ENCODE peak calls at places on chromosomes 12 and 14, in four cellular contexts. C is SJSA1, G is lung, F is breast epithelium. T is an unnamed sample.

GRCh38 chr12:114123108-114123507 is 157.0 kb upstream of the RBM19 start:
- DNase-seq in C (no peak), G (no peak), F (no peak), T (no peak)

GRCh38 chr12:132329036-132329738 is at the start of gene GALNT9:
- DNase-seq in C (no peak), G (no peak), F (no peak), T (no peak)

GRCh38 chr12:19190292-19191031 is 60.9 kb downstream of the PLEKHA5 start:
- DNase-seq in C (no peak), G (no peak), F (no peak), T (no peak)

GRCh38 chr12:64739778-64740177 is 19.4 kb downstream of the GNS start:
- DNase-seq in C (no peak), G (no peak), F (no peak), T (no peak)

GRCh38 chr14:91363776-91364523 is 53.7 kb downstream of the CCDC88C start:
- DNase-seq in C (no peak), G (no peak), F (no peak), T (no peak)

GRCh38 chr12:20832911-20833310 is 22.4 kb downstream of the SLCO1B3 start:
- DNase-seq in C (no peak), G (no peak), F (peak; percentile 52), T (no peak)

GRCh38 chr12:117789195-117789912 is 179.4 kb downstream of the KSR2 start:
- DNase-seq in C (no peak), G (no peak), F (no peak), T (no peak)

GRCh38 chr12:104737113-104737512 is 221.0 kb downstream of the SLC41A2 start:
- DNase-seq in C (no peak), G (no peak), F (no peak), T (no peak)

GRCh38 chr12:20450591-20450990 is 82.3 kb downstream of the PDE3A start:
- DNase-seq in C (no peak), G (no peak), F (no peak), T (no peak)

GRCh38 chr12:2457215-2458112 is 337.3 kb upstream of the FKBP4 start:
- DNase-seq in C (no peak), G (no peak), F (no peak), T (no peak)

GRCh38 chr14:103064978-103065377 is 7.6 kb upstream of the CDC42BPB start:
- DNase-seq in C (no peak), G (no peak), F (no peak), T (no peak)

GRCh38 chr12:92485356-92486348 is 217.1 kb upstream of the PLEKHG7 start:
- DNase-seq in C (no peak), G (no peak), F (no peak), T (no peak)

GRCh38 chr12:102503056-102503681 is 22.8 kb upstream of the IGF1 start:
- DNase-seq in C (no peak), G (no peak), F (no peak), T (no peak)

GRCh38 chr12:11202811-11203210 is 16.1 kb upstream of the TAS2R42 start:
- DNase-seq in C (no peak), G (no peak), F (no peak), T (no peak)

GRCh38 chr12:47709277-47710048 is 3.6 kb upstream of the RPAP3 start:
- DNase-seq in C (no peak), G (no peak), F (no peak), T (no peak)

GRCh38 chr12:113860059-113860820 is 105.9 kb downstream of the RBM19 start:
- DNase-seq in C (no peak), G (no peak), F (no peak), T (no peak)

GRCh38 chr12:88391556-88391955 is 188.7 kb downstream of the KITLG start:
- DNase-seq in C (peak; percentile 29), G (no peak), F (no peak), T (no peak)

GRCh38 chr14:104919993-104920315 is 4.7 kb upstream of the PLD4 start:
- DNase-seq in C (no peak), G (no peak), F (no peak), T (no peak)

GRCh38 chr14:86973177-86973576 is 1019.8 kb downstream of the GALC start:
- DNase-seq in C (no peak), G (no peak), F (no peak), T (no peak)

GRCh38 chr12:107884769-107885694 is 110.5 kb downstream of the ASCL4 start:
- DNase-seq in C (peak; percentile 40), G (peak; percentile 58), F (no peak), T (peak; percentile 50)

GRCh38 chr12:32031109-32031508 is 71.9 kb downstream of the RESF1 start:
- DNase-seq in C (no peak), G (no peak), F (no peak), T (no peak)

GRCh38 chr12:15979096-15980091 is 68.3 kb downstream of the DERA start:
- DNase-seq in C (peak; percentile 43), G (no peak), F (no peak), T (no peak)

GRCh38 chr12:68587448-68587873 is 23.2 kb upstream of the RAP1B start:
- DNase-seq in C (no peak), G (no peak), F (no peak), T (no peak)

GRCh38 chr14:55519473-55520080 is 60.4 kb upstream of the KTN1 start:
- DNase-seq in C (no peak), G (no peak), F (peak; percentile 39), T (no peak)

GRCh38 chr14:84750763-84751554 is 779.0 kb upstream of the FLRT2 start:
- DNase-seq in C (no peak), G (no peak), F (no peak), T (no peak)

GRCh38 chr12:131923260-131923659 is 5.8 kb upstream of the PUS1 start:
- DNase-seq in C (no peak), G (no peak), F (no peak), T (no peak)

GRCh38 chr14:93047661-93048060 is 68.1 kb downstream of the ITPK1 start:
- DNase-seq in C (no peak), G (no peak), F (no peak), T (no peak)
- H3K27ac ChIP-seq in C (no peak overlapping the region), G (no peak overlapping the region), F (no peak overlapping the region), T (no peak overlapping the region)

DNA sequence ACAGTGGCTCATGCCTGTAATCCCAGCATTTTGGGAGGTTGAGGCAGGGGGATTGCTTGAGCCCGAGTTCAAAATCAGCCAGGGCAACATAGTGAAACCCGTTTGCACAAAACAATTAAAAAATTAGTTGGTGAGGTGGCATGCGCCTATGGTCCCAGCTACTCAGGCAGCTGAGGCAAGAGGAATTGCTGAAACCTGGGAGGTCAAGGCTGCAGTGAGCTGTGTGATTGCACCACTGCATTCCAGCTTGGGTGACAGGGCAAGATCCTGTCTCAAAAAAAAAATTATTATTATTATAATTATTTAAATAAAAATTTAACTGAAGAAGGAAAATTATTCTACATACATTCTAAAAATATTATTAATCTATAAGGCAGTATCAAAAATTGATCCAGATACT is 164.1 kb downstream of the ITPR2 start:
- DNase-seq in C (no peak), G (no peak), F (no peak), T (no peak)
- H3K4me1 ChIP-seq in C (no peaks in the 10 kb centered on the region), G (no peaks in the 10 kb centered on the region), F (no peaks in the 10 kb centered on the region), T (no peaks in the 10 kb centered on the region)

GRCh38 chr14:34732802-34733201 is 18.4 kb upstream of the CFL2 start:
- DNase-seq in C (no peak), G (no peak), F (no peak), T (no peak)
- H3K27ac ChIP-seq in C (peak overlapping the region; percentile 43), G (peak overlapping the region; percentile 7), F (no peak overlapping the region), T (no peak overlapping the region)

GRCh38 chr12:110564471-110564991 is 18.6 kb downstream of the PPTC7 start:
- DNase-seq in C (no peak), G (no peak), F (no peak), T (no peak)
- H3K4me1 ChIP-seq in C (peaks cover 19% of the 10 kb centered on the region), G (peaks cover 16% of the 10 kb centered on the region), F (peaks cover 25% of the 10 kb centered on the region), T (peaks cover 42% of the 10 kb centered on the region)

GRCh38 chr14:24435998-24436354 is 6.2 kb downstream of the KHNYN start:
- DNase-seq in C (no peak), G (no peak), F (no peak), T (no peak)
- H3K27ac ChIP-seq in C (no peak overlapping the region), G (peak overlapping the region; percentile 68), F (peak overlapping the region; percentile 57), T (no peak overlapping the region)

GRCh38 chr14:61470261-61470953 is 149.0 kb downstream of the PRKCH start:
- DNase-seq in C (peak; percentile 97), G (peak; percentile 27), F (no peak), T (no peak)
- H3K4me1 ChIP-seq in C (peaks cover 53% of the 10 kb centered on the region), G (peaks cover 54% of the 10 kb centered on the region), F (peaks cover 6% of the 10 kb centered on the region), T (no peaks in the 10 kb centered on the region)

GRCh38 chr12:53410951-53411350 is 12.7 kb upstream of the AMHR2 start:
- DNase-seq in C (no peak), G (no peak), F (no peak), T (no peak)

GRCh38 chr12:53413485-53414215 is 10.0 kb upstream of the AMHR2 start:
- DNase-seq in C (no peak), G (no peak), F (no peak), T (no peak)

GRCh38 chr12:53418221-53418620 is 5.4 kb upstream of the AMHR2 start:
- DNase-seq in C (no peak), G (no peak), F (no peak), T (no peak)

DNA sequence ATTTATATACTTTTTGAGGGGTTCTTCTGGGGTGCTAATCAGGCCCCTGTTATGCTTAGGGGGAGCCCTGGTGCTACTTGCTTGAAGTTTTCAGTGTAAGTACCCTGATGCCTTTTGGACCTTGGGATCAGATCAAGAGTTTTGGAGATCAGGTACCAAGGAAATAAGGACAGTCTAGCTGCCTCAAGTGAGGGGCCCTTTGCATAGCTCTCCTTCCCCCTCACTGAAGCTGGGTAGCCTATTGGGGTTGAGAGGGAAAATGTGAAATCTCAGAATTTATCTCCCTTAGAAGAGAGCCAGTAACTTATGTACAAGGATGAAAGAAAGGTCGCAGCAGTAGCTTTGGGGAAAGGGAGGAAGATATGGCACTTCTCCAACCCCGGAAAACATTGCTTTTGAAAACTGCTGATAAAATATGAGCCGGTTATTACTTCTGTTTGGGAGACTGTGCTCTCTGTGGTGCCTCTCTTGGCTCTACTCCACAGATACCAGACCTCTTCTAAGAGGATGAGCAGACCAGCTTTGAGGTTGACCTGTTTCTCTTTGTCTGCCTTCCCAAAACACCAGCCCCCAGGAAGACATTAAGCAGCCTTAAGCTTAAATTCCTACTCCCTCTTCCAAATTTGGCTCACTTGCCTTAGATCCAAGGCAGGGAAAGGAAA is 8.8 kb upstream of the AMHR2 start:
- DNase-seq in C (no peak), G (no peak), F (no peak), T (no peak)
- H3K27ac ChIP-seq in C (no peak overlapping the region), G (no peak overlapping the region), F (peak overlapping the region; percentile 23), T (no peak overlapping the region)

GRCh38 chr12:23555180-23555784 is 394.2 kb downstream of the SOX5 start:
- DNase-seq in C (no peak), G (no peak), F (no peak), T (no peak)
- H3K4me1 ChIP-seq in C (no peaks in the 10 kb centered on the region), G (no peaks in the 10 kb centered on the region), F (no peaks in the 10 kb centered on the region), T (no peaks in the 10 kb centered on the region)

GRCh38 chr14:68506645-68507405 is 286.0 kb downstream of the ZFP36L1 start:
- DNase-seq in C (no peak), G (peak; percentile 47), F (peak; percentile 53), T (no peak)
- H3K27ac ChIP-seq in C (peak overlapping the region; percentile 82), G (no peak overlapping the region), F (peak overlapping the region; percentile 89), T (no peak overlapping the region)